ENCODE peak calls at places on chromosomes 1 and 21, in five cellular contexts. L is RWPE1; P is GM03348; U is activated effector memory CD4-positive, alpha-beta T cell treated with anti-CD3 and anti-CD28 coated beads, Interleukin-2, amount 50 U/mL, for 16 hours; B is H54. G is an unnamed sample.

GRCh38 chr1:246270236-246270635 is 236.8 kb downstream of the SMYD3 start:
- DNase-seq in L (no peak), P (no peak), U (no peak), B (no peak), G (no peak)

GRCh38 chr1:189662190-189662589 is 815.5 kb downstream of the BRINP3 start:
- DNase-seq in L (peak), P (no peak), U (no peak), B (no peak), G (no peak)

GRCh38 chr1:153347856-153348255 is 785 bp downstream of the PGLYRP4 start:
- DNase-seq in L (no peak), P (no peak), U (no peak), B (no peak), G (no peak)

GRCh38 chr1:210739627-210740026 is 394.3 kb downstream of the KCNH1 start:
- DNase-seq in L (no peak), P (no peak), U (no peak), B (no peak), G (no peak)

GRCh38 chr1:21567241-21568005 is 58.2 kb downstream of the ALPL start:
- DNase-seq in L (no peak), P (peak), U (no peak), B (no peak), G (no peak)

GRCh38 chr1:51156752-51157151 is 54.7 kb downstream of the C1orf185 start:
- DNase-seq in L (no peak), P (no peak), U (no peak), B (no peak), G (no peak)

GRCh38 chr1:64112281-64112680 is 91.1 kb upstream of the UBE2U start:
- DNase-seq in L (peak), P (peak), U (no peak), B (peak), G (no peak)

GRCh38 chr21:39952265-39952664 is 85.0 kb downstream of the PCP4 start:
- DNase-seq in L (no peak), P (no peak), U (no peak), B (no peak), G (no peak)

GRCh38 chr1:38804062-38804886 is 55.3 kb downstream of the RRAGC start:
- DNase-seq in L (no peak), P (peak), U (no peak), B (no peak), G (no peak)

GRCh38 chr1:230067871-230068814 is 1.1 kb downstream of the GALNT2 start:
- DNase-seq in L (peak), P (peak), U (peak), B (no peak), G (peak)

GRCh38 chr1:25031966-25032667 is 102.0 kb upstream of the RUNX3 start:
- DNase-seq in L (peak), P (no peak), U (peak), B (no peak), G (peak)

GRCh38 chr1:177346960-177347359 is 176.2 kb downstream of the BRINP2 start:
- DNase-seq in L (no peak), P (no peak), U (no peak), B (no peak), G (peak)

GRCh38 chr1:57520743-57521142 is 96.9 kb upstream of the DAB1 start:
- DNase-seq in L (no peak), P (no peak), U (no peak), B (no peak), G (no peak)

G was measured in mucosa of descending colon.